ENCODE peak calls at places on chromosomes 5 and 9, in seven cellular contexts. B, Q, M, V, S, L and Z are unnamed samples.

GRCh38 chr5:16757146-16757545 is 140.3 kb upstream of the RETREG1 start:
- DNase-seq in B (no peak), Q (no peak), M (no peak), V (no peak), S (no peak), L (no peak), Z (no peak)

GRCh38 chr5:59042201-59042600 is 459.3 kb downstream of the RAB3C start:
- DNase-seq in B (no peak), Q (no peak), M (no peak), V (no peak), S (peak; percentile 77), L (no peak), Z (no peak)

GRCh38 chr9:90915693-90916092 is 114.1 kb downstream of the SYK start:
- DNase-seq in B (no peak), Q (no peak), M (peak; percentile 62), V (no peak), S (peak; percentile 32), L (no peak), Z (peak; percentile 43)

GRCh38 chr5:900781-901180 is 8.1 kb downstream of the TRIP13 start:
- DNase-seq in B (no peak), Q (no peak), M (no peak), V (no peak), S (no peak), L (no peak), Z (no peak)

GRCh38 chr5:142641681-142642080 is 44.2 kb downstream of the FGF1 start:
- DNase-seq in B (no peak), Q (no peak), M (no peak), V (no peak), S (no peak), L (no peak), Z (no peak)

GRCh38 chr5:6484899-6485298 is 36.2 kb downstream of the UBE2QL1 start:
- DNase-seq in B (no peak), Q (no peak), M (no peak), V (no peak), S (no peak), L (no peak), Z (no peak)

GRCh38 chr9:133839822-133840329 is 101.7 kb upstream of the SARDH start:
- DNase-seq in B (peak; percentile 72), Q (no peak), M (no peak), V (no peak), S (no peak), L (no peak), Z (no peak)

GRCh38 chr9:70609542-70610286 is 195.3 kb upstream of the KLF9 start:
- DNase-seq in B (no peak), Q (no peak), M (no peak), V (no peak), S (peak; percentile 86), L (no peak), Z (no peak)

GRCh38 chr9:129326061-129327005 is 148.3 kb upstream of the IER5L start:
- DNase-seq in B (no peak), Q (no peak), M (no peak), V (no peak), S (no peak), L (no peak), Z (no peak)

GRCh38 chr5:57805170-57805569 is 322.6 kb upstream of the ACTBL2 start:
- DNase-seq in B (no peak), Q (no peak), M (no peak), V (no peak), S (no peak), L (no peak), Z (no peak)

GRCh38 chr5:861442-862366 is 10.9 kb upstream of the ZDHHC11 start:
- DNase-seq in B (no peak), Q (no peak), M (no peak), V (no peak), S (no peak), L (no peak), Z (no peak)